ENCODE peak calls at places on chromosomes 5 and 9, in seven cellular contexts. Z, B, F, Y, I, Q and D are unnamed samples.

GRCh38 chr9:14251146-14252071 is 62.5 kb downstream of the NFIB start:
- DNase-seq in Z (peak), B (peak), F (peak), Y (no peak), I (peak), Q (peak), D (peak)

GRCh38 chr5:158754018-158754514 is 345.6 kb downstream of the EBF1 start:
- DNase-seq in Z (peak), B (no peak), F (no peak), Y (no peak), I (peak), Q (no peak), D (peak)

GRCh38 chr5:135706474-135706873 is 127.7 kb upstream of the CXCL14 start:
- DNase-seq in Z (no peak), B (no peak), F (no peak), Y (no peak), I (no peak), Q (no peak), D (no peak)

GRCh38 chr5:66655395-66656324 is 59.5 kb downstream of the MAST4 start:
- DNase-seq in Z (no peak), B (no peak), F (no peak), Y (no peak), I (no peak), Q (peak), D (peak)

GRCh38 chr5:9269024-9269423 is 276.9 kb downstream of the SEMA5A start:
- DNase-seq in Z (no peak), B (no peak), F (no peak), Y (no peak), I (peak), Q (no peak), D (no peak)

GRCh38 chr5:90783460-90784333 is 225.1 kb downstream of the ADGRV1 start:
- DNase-seq in Z (peak), B (peak), F (peak), Y (peak), I (peak), Q (peak), D (peak)

GRCh38 chr5:155726267-155726666 is 600.7 kb upstream of the SGCD start:
- DNase-seq in Z (peak), B (peak), F (no peak), Y (no peak), I (no peak), Q (peak), D (peak)

GRCh38 chr5:151020304-151021031 is at the start of gene GPX3:
- DNase-seq in Z (peak), B (peak), F (peak), Y (peak), I (no peak), Q (peak), D (no peak)

GRCh38 chr5:96855041-96855872 is 21.0 kb upstream of the ERAP2 start:
- DNase-seq in Z (peak), B (no peak), F (no peak), Y (no peak), I (peak), Q (no peak), D (no peak)

GRCh38 chr9:134208981-134209725 is 44.8 kb upstream of the RNU6ATAC start:
- DNase-seq in Z (no peak), B (peak), F (no peak), Y (peak), I (no peak), Q (no peak), D (no peak)

GRCh38 chr5:93883459-93883858 is 142.1 kb upstream of the POU5F2 start:
- DNase-seq in Z (no peak), B (no peak), F (no peak), Y (no peak), I (peak), Q (no peak), D (no peak)

GRCh38 chr9:79524266-79524665 is 47.5 kb upstream of the TLE4 start:
- DNase-seq in Z (peak), B (no peak), F (no peak), Y (no peak), I (peak), Q (no peak), D (peak)

GRCh38 chr5:118249386-118249785 is 739.0 kb downstream of the DTWD2 start:
- DNase-seq in Z (no peak), B (no peak), F (no peak), Y (no peak), I (no peak), Q (no peak), D (no peak)

GRCh38 chr9:71552480-71552879 is 215.8 kb downstream of the CEMIP2 start:
- DNase-seq in Z (no peak), B (no peak), F (no peak), Y (no peak), I (no peak), Q (no peak), D (no peak)

GRCh38 chr9:97573482-97574073 is 59.6 kb downstream of the TSTD2 start:
- DNase-seq in Z (peak), B (no peak), F (no peak), Y (peak), I (peak), Q (no peak), D (no peak)

GRCh38 chr9:133275105-133276000 is at the start of gene ABO:
- DNase-seq in Z (no peak), B (peak), F (no peak), Y (no peak), I (no peak), Q (no peak), D (no peak)

GRCh38 chr9:4855861-4856260 is 63.1 kb downstream of the RCL1 start:
- DNase-seq in Z (peak), B (peak), F (no peak), Y (no peak), I (no peak), Q (no peak), D (peak)

GRCh38 chr5:127029513-127030258 is 672 bp downstream of the MARCHF3 start:
- DNase-seq in Z (peak), B (peak), F (peak), Y (peak), I (peak), Q (peak), D (peak)

GRCh38 chr9:129901922-129902321 is 66.7 kb downstream of the USP20 start:
- DNase-seq in Z (no peak), B (no peak), F (no peak), Y (no peak), I (no peak), Q (no peak), D (no peak)

GRCh38 chr9:37988041-37988440 is 81.0 kb downstream of the SHB start:
- DNase-seq in Z (no peak), B (no peak), F (no peak), Y (no peak), I (no peak), Q (no peak), D (no peak)

GRCh38 chr9:7402704-7403389 is 396.7 kb downstream of the DMAC1 start:
- DNase-seq in Z (no peak), B (no peak), F (no peak), Y (no peak), I (no peak), Q (no peak), D (no peak)

GRCh38 chr9:134039386-134040175 is 14.3 kb downstream of the BRD3OS start:
- DNase-seq in Z (no peak), B (no peak), F (no peak), Y (peak), I (no peak), Q (no peak), D (no peak)

GRCh38 chr5:107388111-107388861 is 282.5 kb downstream of the EFNA5 start:
- DNase-seq in Z (peak), B (no peak), F (no peak), Y (no peak), I (peak), Q (no peak), D (peak)

GRCh38 chr5:120778491-120779293 is 314.6 kb downstream of the PRR16 start:
- DNase-seq in Z (peak), B (no peak), F (no peak), Y (no peak), I (no peak), Q (no peak), D (peak)

GRCh38 chr9:133833388-133834025 is 95.4 kb upstream of the SARDH start:
- DNase-seq in Z (no peak), B (no peak), F (no peak), Y (no peak), I (no peak), Q (no peak), D (no peak)

GRCh38 chr5:171158581-171158980 is 150.5 kb upstream of the TLX3 start:
- DNase-seq in Z (no peak), B (no peak), F (no peak), Y (no peak), I (no peak), Q (no peak), D (no peak)

GRCh38 chr5:1538276-1538675 is 14.5 kb upstream of the LPCAT1 start:
- DNase-seq in Z (no peak), B (no peak), F (no peak), Y (peak), I (no peak), Q (no peak), D (no peak)

GRCh38 chr9:136645903-136646754 is 16.6 kb upstream of the EGFL7 start:
- DNase-seq in Z (no peak), B (peak), F (no peak), Y (peak), I (no peak), Q (no peak), D (no peak)

GRCh38 chr5:132258102-132259060 is 885 bp downstream of the PDLIM4 start:
- DNase-seq in Z (peak), B (peak), F (no peak), Y (peak), I (peak), Q (peak), D (peak)

GRCh38 chr9:125815568-125815967 is 68.4 kb downstream of the PBX3 start:
- DNase-seq in Z (peak), B (no peak), F (peak), Y (no peak), I (peak), Q (no peak), D (no peak)

GRCh38 chr9:93261281-93261680 is 77.3 kb downstream of the WNK2 start:
- DNase-seq in Z (no peak), B (no peak), F (no peak), Y (peak), I (no peak), Q (no peak), D (no peak)

GRCh38 chr9:119961774-119962408 is 592.7 kb upstream of the BRINP1 start:
- DNase-seq in Z (peak), B (no peak), F (peak), Y (no peak), I (peak), Q (no peak), D (peak)

GRCh38 chr5:131640043-131640856 is 5.2 kb upstream of the RAPGEF6 start:
- DNase-seq in Z (peak), B (no peak), F (no peak), Y (no peak), I (peak), Q (no peak), D (peak)

GRCh38 chr9:75019022-75019421 is 9.1 kb downstream of the CARNMT1 start:
- DNase-seq in Z (no peak), B (no peak), F (no peak), Y (no peak), I (peak), Q (no peak), D (no peak)

GRCh38 chr9:86660146-86660545 is 287.2 kb downstream of the GAS1 start:
- DNase-seq in Z (peak), B (no peak), F (peak), Y (no peak), I (no peak), Q (no peak), D (peak)

GRCh38 chr5:178198706-178199105 is 5.6 kb upstream of the HNRNPAB start:
- DNase-seq in Z (no peak), B (no peak), F (no peak), Y (no peak), I (no peak), Q (no peak), D (no peak)

GRCh38 chr9:99249619-99250018 is 27.5 kb downstream of the SEC61B start:
- DNase-seq in Z (no peak), B (no peak), F (no peak), Y (no peak), I (no peak), Q (no peak), D (no peak)

GRCh38 chr9:69223605-69224004 is 49.5 kb downstream of the TJP2 start:
- DNase-seq in Z (peak), B (no peak), F (peak), Y (no peak), I (peak), Q (no peak), D (peak)
- TF ChIP-seq CTCF in Z (peak), B (peak), F (peak), Y (peak), I (peak), Q (peak), D (peak)

GRCh38 chr5:116038817-116039216 is 6.5 kb downstream of the ARL14EPL start:
- DNase-seq in Z (no peak), B (no peak), F (no peak), Y (peak), I (no peak), Q (no peak), D (no peak)
- H3K27ac ChIP-seq in Z (no peak), B (no peak), F (no peak), Y (peak), I (no peak), Q (no peak), D (no peak)

GRCh38 chr9:116208417-116209232 is 55.0 kb downstream of the PAPPA start:
- DNase-seq in Z (peak), B (no peak), F (no peak), Y (no peak), I (peak), Q (no peak), D (peak)
- TF ChIP-seq CTCF in Z (peak), B (no peak), F (peak), Y (no peak), I (peak), Q (no peak), D (peak)

GRCh38 chr5:142660196-142660595 is 25.7 kb downstream of the FGF1 start:
- DNase-seq in Z (no peak), B (no peak), F (no peak), Y (no peak), I (no peak), Q (no peak), D (no peak)
- H3K27ac ChIP-seq in Z (no peak), B (no peak), F (no peak), Y (no peak), I (no peak), Q (peak), D (no peak)